ENCODE peak calls at places on chromosomes 13 and 19, in five cellular contexts. V is tibial nerve, E is tibial artery, S is small intestine, T is lung. Z is an unnamed sample.

GRCh38 chr13:39637890-39638289 is 17.6 kb upstream of the COG6 start:
- DNase-seq in V (no peak), E (no peak), S (no peak), T (no peak), Z (no peak)

GRCh38 chr13:24802074-24802473 is 38.1 kb downstream of the RNF17 start:
- DNase-seq in V (no peak), E (no peak), S (no peak), T (no peak), Z (no peak)

GRCh38 chr13:113902956-113903355 is 39.1 kb upstream of the GAS6 start:
- DNase-seq in V (no peak), E (peak; percentile 63), S (no peak), T (peak; percentile 15), Z (no peak)

GRCh38 chr19:4538601-4538954 is 1.3 kb downstream of the LRG1 start:
- DNase-seq in V (no peak), E (no peak), S (no peak), T (no peak), Z (no peak)

GRCh38 chr13:64428196-64428595 is 2801.9 kb downstream of the PCDH9 start:
- DNase-seq in V (no peak), E (no peak), S (no peak), T (no peak), Z (no peak)

GRCh38 chr19:33640773-33641172 is 19.0 kb downstream of the CHST8 start:
- DNase-seq in V (no peak), E (no peak), S (no peak), T (no peak), Z (no peak)

GRCh38 chr13:73844986-73845385 is 289.2 kb downstream of the KLF12 start:
- DNase-seq in V (no peak), E (no peak), S (no peak), T (no peak), Z (no peak)

GRCh38 chr19:47152205-47152604 is 21.6 kb downstream of the SAE1 start:
- DNase-seq in V (no peak), E (no peak), S (no peak), T (no peak), Z (no peak)

GRCh38 chr19:8158411-8159074 is 9.2 kb upstream of the FBN3 start:
- DNase-seq in V (no peak), E (no peak), S (peak; percentile 77), T (peak; percentile 63), Z (no peak)

GRCh38 chr19:52648336-52648990 is 10.3 kb upstream of the ZNF83 start:
- DNase-seq in V (no peak), E (no peak), S (no peak), T (no peak), Z (peak; percentile 82)

GRCh38 chr19:21638776-21639175 is 128.6 kb downstream of the ZNF100 start:
- DNase-seq in V (no peak), E (no peak), S (no peak), T (no peak), Z (no peak)

GRCh38 chr13:36764957-36765356 is 54.1 kb upstream of the RFXAP start:
- DNase-seq in V (no peak), E (no peak), S (no peak), T (no peak), Z (no peak)

GRCh38 chr19:52691737-52692136 is 43.1 kb downstream of the ZNF611 start:
- DNase-seq in V (no peak), E (no peak), S (no peak), T (no peak), Z (no peak)

GRCh38 chr13:39405596-39405995 is 197.4 kb downstream of the LHFPL6 start:
- DNase-seq in V (no peak), E (no peak), S (no peak), T (no peak), Z (no peak)

GRCh38 chr19:41018736-41019290 is 27.7 kb downstream of the CYP2B6 start:
- DNase-seq in V (no peak), E (no peak), S (no peak), T (no peak), Z (no peak)

GRCh38 chr19:3073159-3073563 is 10.9 kb upstream of the TLE5 start:
- DNase-seq in V (no peak), E (no peak), S (peak; percentile 69), T (no peak), Z (no peak)

GRCh38 chr19:23343434-23344010 is 51.7 kb downstream of the ZNF91 start:
- DNase-seq in V (no peak), E (no peak), S (no peak), T (no peak), Z (peak; percentile 14)

GRCh38 chr19:13978721-13979191 is 26.4 kb downstream of the DCAF15 start:
- DNase-seq in V (no peak), E (no peak), S (no peak), T (no peak), Z (no peak)

GRCh38 chr13:40060318-40061007 is 405.0 kb downstream of the COG6 start:
- DNase-seq in V (peak; percentile 45), E (no peak), S (no peak), T (no peak), Z (peak; percentile 93)

GRCh38 chr19:3682741-3683404 is 17.4 kb downstream of the PIP5K1C start:
- DNase-seq in V (no peak), E (no peak), S (no peak), T (no peak), Z (no peak)

GRCh38 chr19:6060600-6061391 is 49.5 kb downstream of the RFX2 start:
- DNase-seq in V (no peak), E (peak; percentile 71), S (no peak), T (no peak), Z (peak; percentile 94)
- H3K4me1 ChIP-seq in V (peaks cover 79% of the 10 kb centered on the region), E (peaks cover 62% of the 10 kb centered on the region), S (no peaks in the 10 kb centered on the region), T (peaks cover 48% of the 10 kb centered on the region), Z (peaks cover 58% of the 10 kb centered on the region)

GRCh38 chr13:109516196-109516595 is 270.2 kb downstream of the IRS2 start:
- DNase-seq in V (no peak), E (no peak), S (no peak), T (no peak), Z (no peak)
- H3K27ac ChIP-seq in V (no peak overlapping the region), E (no peak overlapping the region), S (no peak overlapping the region), T (no peak overlapping the region), Z (no peak overlapping the region)

DNA sequence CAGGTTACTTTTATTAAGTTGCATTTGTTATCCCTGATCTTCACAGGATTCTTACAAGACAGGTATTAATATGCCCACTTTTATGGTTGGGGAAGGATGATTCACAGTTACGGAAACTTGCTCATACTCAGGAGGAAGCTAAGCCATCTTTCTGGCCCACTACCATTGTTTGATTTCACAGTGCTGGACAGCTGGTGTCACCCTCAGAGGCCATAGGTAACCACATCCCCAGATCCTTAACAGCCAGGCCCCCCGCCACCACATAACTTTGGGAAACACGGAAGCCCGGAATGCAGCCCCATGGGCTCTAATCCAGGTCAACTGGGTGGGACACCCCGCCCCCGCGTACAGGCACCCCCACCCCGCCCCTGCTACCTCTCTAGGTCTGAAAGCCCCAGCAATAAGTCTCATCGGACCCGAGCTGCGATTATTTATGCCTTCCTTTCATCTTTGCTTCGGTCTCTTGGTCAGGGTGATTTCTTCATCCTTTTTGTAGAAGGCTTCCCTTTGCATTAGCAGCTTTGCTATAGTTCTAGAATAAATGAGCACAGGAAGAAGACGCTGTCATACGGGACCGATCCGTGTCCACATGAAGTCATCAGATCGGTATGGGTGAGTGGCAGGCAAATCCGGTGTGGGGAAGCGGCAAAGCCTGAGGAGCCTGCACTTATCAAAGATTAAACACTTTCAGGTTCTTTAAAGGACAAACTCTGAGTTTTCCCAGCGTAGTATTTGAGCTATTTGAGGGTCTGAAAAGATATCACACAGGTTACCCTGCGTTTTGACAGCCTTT is 119.5 kb downstream of the IRS2 start:
- DNase-seq in V (no peak), E (no peak), S (no peak), T (no peak), Z (peak; percentile 49)
- H3K4me1 ChIP-seq in V (peaks cover 8% of the 10 kb centered on the region), E (no peaks in the 10 kb centered on the region), S (no peaks in the 10 kb centered on the region), T (peaks cover 4% of the 10 kb centered on the region), Z (peaks cover 17% of the 10 kb centered on the region)

GRCh38 chr13:82647540-82647939 is 1234.7 kb downstream of the SLITRK1 start:
- DNase-seq in V (no peak), E (no peak), S (no peak), T (no peak), Z (no peak)
- H3K27ac ChIP-seq in V (no peak overlapping the region), E (no peak overlapping the region), S (no peak overlapping the region), T (no peak overlapping the region), Z (no peak overlapping the region)

DNA sequence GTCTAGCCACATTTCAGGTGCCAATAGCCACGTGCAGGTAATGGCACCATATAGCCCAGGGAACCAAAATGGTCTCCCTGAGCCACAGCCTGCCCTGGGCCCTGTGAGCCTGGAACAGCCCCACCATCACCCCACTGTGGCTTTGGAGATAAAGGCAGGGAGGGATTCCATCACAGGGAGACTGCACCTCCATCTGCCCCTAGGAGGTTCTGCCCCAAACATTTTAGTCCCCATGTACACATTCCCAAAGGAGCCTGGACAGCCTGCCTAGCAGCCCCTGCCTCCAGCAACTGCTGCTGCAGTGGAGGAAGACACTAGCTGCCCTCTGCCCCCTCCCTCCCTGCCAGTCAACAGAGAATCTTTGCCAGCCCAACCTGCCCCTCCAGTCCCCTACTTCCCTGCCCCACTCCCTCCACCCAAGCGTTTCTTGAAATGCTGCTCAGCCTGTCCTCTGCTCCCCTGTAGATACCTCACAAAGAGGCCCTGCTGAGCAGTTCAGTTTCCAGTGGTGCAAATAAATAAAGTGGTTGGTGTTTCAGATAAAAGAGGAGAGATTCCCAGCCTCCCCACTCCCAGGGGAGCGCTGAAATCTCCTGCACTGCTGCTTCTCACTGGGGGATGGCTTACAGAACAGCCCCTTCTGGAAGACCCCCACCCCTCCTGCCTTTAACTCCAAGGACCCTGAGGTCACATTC is 921.8 kb downstream of the UQCRFS1 start:
- DNase-seq in V (no peak), E (no peak), S (no peak), T (no peak), Z (no peak)
- H3K4me1 ChIP-seq in V (peaks cover 17% of the 10 kb centered on the region), E (no peaks in the 10 kb centered on the region), S (no peaks in the 10 kb centered on the region), T (peaks cover 2% of the 10 kb centered on the region), Z (no peaks in the 10 kb centered on the region)

DNA sequence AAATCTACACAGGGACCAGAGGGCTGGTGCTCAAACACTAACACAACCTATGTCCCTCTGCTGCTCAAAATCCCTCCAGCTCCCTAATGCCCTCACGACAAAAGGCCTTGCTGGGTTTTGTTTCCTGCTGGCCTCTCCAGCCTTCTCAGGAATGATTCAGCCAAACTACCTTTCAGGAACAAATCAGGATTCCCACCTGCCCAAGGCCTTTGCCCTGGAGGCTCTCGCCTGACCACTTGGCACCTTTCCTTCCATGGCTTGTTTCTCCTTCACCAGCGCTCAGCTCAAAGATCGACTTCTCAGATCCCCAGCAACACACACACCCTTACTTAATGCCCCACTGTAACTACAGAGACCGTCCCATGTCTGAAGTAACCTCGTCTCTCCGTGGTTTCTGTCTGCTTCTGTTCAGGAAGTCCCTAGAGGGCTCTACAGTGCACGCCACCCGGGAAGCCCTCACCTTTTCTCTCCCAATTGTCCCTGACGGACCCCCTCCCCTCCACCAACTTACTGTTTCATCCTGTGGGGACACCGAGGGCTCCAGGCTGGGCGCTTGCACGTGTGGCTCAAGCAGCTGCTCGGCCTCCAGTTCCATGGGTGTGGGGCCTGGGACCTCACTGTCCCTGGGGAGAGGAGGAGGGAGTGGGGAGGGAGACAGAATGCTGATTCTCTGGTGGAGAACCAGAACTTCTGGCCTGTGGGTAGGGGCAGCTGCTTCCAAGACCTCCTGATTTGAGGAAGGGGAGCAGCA is 3.3 kb upstream of the SIX5 start:
- DNase-seq in V (no peak), E (no peak), S (peak; percentile 86), T (no peak), Z (no peak)
- H3K27ac ChIP-seq in V (peak overlapping the region; percentile 97), E (peak overlapping the region; percentile 98), S (peak overlapping the region; percentile 69), T (no peak overlapping the region), Z (no peak overlapping the region)

GRCh38 chr19:42275517-42275916 is 6.5 kb downstream of the CIC start:
- DNase-seq in V (no peak), E (no peak), S (no peak), T (no peak), Z (no peak)
- H3K4me1 ChIP-seq in V (peaks cover 84% of the 10 kb centered on the region), E (peaks cover 92% of the 10 kb centered on the region), S (no peaks in the 10 kb centered on the region), T (peaks cover 33% of the 10 kb centered on the region), Z (peaks cover 27% of the 10 kb centered on the region)

GRCh38 chr19:19542507-19542906 is 4.4 kb downstream of the CILP2 start:
- DNase-seq in V (no peak), E (no peak), S (no peak), T (no peak), Z (no peak)
- H3K27ac ChIP-seq in V (no peak overlapping the region), E (no peak overlapping the region), S (no peak overlapping the region), T (no peak overlapping the region), Z (no peak overlapping the region)

Z was measured in foreskin keratinocyte.